ENCODE peak calls at places on chromosomes 16 and 17, in four cellular contexts. A, U, H and Y are unnamed samples.

GRCh38 chr16:53085539-53086450 is 31.0 kb downstream of the CHD9 start:
- DNase-seq in A (peak), U (peak), H (no peak), Y (no peak)

GRCh38 chr17:17859909-17860760 is 23.3 kb upstream of the SREBF1 start:
- DNase-seq in A (peak), U (peak), H (peak), Y (peak)

GRCh38 chr17:40451420-40451819 is 8.2 kb downstream of the IGFBP4 start:
- DNase-seq in A (peak), U (peak), H (no peak), Y (no peak)

GRCh38 chr17:57481901-57482300 is 225.6 kb downstream of the MSI2 start:
- DNase-seq in A (peak), U (peak), H (no peak), Y (no peak)

GRCh38 chr16:66167564-66168291 is 198.8 kb upstream of the CDH5 start:
- DNase-seq in A (no peak), U (peak), H (no peak), Y (no peak)

GRCh38 chr17:69997332-69997731 is 77.7 kb upstream of the KCNJ16 start:
- DNase-seq in A (peak), U (peak), H (no peak), Y (no peak)

GRCh38 chr16:28491970-28492474 is at the start of gene CLN3:
- DNase-seq in A (peak), U (peak), H (peak), Y (peak)

GRCh38 chr17:78993241-78993956 is 13.7 kb upstream of the LGALS3BP start:
- DNase-seq in A (peak), U (peak), H (peak), Y (peak)

GRCh38 chr17:50766222-50767023 is 895 bp downstream of the ANKRD40CL start:
- DNase-seq in A (no peak), U (no peak), H (no peak), Y (no peak)

GRCh38 chr17:75959046-75959838 is 18.4 kb upstream of the FBF1 start:
- DNase-seq in A (no peak), U (no peak), H (no peak), Y (no peak)

GRCh38 chr16:8950580-8951077 is 13.1 kb downstream of the USP7 start:
- DNase-seq in A (peak), U (peak), H (no peak), Y (no peak)

GRCh38 chr17:1829579-1830257 is at the start of the genes RPA1 and SMYD4:
- DNase-seq in A (peak), U (peak), H (peak), Y (peak)

GRCh38 chr17:19753661-19754463 is 5.8 kb upstream of the ALDH3A1 start:
- DNase-seq in A (peak), U (no peak), H (peak), Y (no peak)

GRCh38 chr17:39194089-39194984 is 3.1 kb downstream of the CACNB1 start:
- DNase-seq in A (peak), U (peak), H (no peak), Y (no peak)
- TF ChIP-seq CTCF in A (peak), U (peak), H (no peak), Y (peak)

DNA sequence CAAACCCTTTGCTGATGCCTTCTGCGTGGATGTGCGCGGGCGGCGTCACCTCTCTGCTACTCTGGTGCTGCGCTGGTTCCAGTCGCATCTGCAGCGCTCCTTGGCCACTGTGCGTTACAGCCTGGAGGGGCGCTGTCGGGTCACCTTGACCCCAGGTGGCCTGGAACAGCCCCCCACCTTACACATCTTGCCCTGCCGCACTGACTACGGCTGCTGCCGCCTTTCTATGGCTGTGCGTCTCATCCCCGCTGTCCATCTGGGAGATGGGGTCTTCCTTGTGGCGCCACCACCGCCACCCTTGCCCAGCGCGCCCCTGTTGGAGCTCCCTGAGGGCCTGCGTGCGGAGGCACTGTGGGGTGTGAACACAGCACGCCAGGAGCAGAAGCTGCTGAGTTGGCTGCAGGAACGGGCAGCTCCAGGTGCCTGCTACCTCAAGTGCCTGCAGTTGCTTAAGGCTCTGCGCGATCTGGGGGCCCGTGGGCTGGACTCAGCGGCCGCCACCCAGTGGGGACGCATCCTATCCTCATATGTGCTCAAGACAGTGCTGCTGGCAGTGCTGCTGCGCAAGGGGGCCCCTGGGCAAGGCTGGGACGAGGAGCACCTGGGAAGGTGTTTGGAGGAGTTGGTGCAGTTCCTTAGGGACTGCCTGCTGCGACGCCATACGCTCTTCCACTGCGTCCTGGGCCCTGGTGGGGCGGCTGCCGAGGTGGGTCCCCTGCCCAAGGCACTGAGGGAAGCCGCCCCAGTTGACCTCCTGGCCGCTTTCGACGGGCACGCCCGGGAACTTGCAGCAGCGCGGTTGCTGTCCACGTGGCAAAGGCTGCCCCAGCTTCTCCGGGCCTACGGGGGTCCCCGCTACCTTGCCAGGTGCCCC is 1.6 kb downstream of the ITPRIPL2 start:
- DNase-seq in A (no peak), U (no peak), H (peak), Y (no peak)
- TF ChIP-seq CTCF in A (peak), U (peak), H (no peak), Y (no peak)

GRCh38 chr16:17228708-17229055 is 242.1 kb downstream of the XYLT1 start:
- DNase-seq in A (no peak), U (no peak), H (no peak), Y (no peak)

GRCh38 chr16:17229131-17229530 is 241.6 kb downstream of the XYLT1 start:
- DNase-seq in A (no peak), U (no peak), H (no peak), Y (no peak)

GRCh38 chr16:17228048-17228707 is 242.6 kb downstream of the XYLT1 start:
- DNase-seq in A (no peak), U (no peak), H (no peak), Y (no peak)

GRCh38 chr16:17225551-17225950 is 245.2 kb downstream of the XYLT1 start:
- DNase-seq in A (peak), U (peak), H (no peak), Y (no peak)

GRCh38 chr16:17227278-17227677 is 243.5 kb downstream of the XYLT1 start:
- DNase-seq in A (no peak), U (no peak), H (no peak), Y (no peak)
- TF ChIP-seq CTCF in A (no peak), U (no peak), H (no peak), Y (no peak)

DNA sequence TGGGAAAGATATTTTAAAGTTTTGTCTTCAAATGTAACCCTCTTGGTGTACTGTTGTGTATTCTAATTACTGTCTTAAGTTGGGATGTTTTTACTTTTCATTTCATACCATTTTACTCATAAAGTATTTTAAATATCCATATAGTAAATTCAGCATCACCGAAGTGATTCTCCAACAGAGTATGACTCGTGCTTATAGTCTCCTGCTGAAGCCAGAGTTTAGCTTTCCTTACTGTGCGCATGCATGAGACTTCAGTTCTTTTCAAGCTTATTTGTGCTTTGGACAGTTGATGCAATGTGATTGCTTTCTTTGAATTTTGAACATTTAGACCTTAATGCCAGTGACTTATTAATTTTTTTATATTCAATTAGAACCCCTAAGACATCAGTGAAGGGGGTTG is 7.4 kb upstream of the VPS35L start:
- DNase-seq in A (no peak), U (no peak), H (no peak), Y (no peak)
- TF ChIP-seq CTCF in A (no peak), U (no peak), H (no peak), Y (no peak)

GRCh38 chr17:47012457-47012856 is 33.4 kb upstream of the RPRML start:
- DNase-seq in A (no peak), U (no peak), H (no peak), Y (no peak)

GRCh38 chr17:47004906-47005305 is 25.9 kb upstream of the RPRML start:
- DNase-seq in A (no peak), U (no peak), H (no peak), Y (no peak)

GRCh38 chr17:47013341-47013740 is 34.3 kb upstream of the RPRML start:
- DNase-seq in A (peak), U (no peak), H (no peak), Y (no peak)

GRCh38 chr17:47009759-47010594 is 30.9 kb upstream of the RPRML start:
- DNase-seq in A (no peak), U (no peak), H (no peak), Y (no peak)
- TF ChIP-seq CTCF in A (no peak), U (no peak), H (no peak), Y (no peak)

GRCh38 chr17:72502940-72503341 is 382.1 kb downstream of the SOX9 start:
- DNase-seq in A (peak), U (peak), H (no peak), Y (no peak)

GRCh38 chr17:72504783-72505182 is 384.0 kb downstream of the SOX9 start:
- DNase-seq in A (no peak), U (no peak), H (no peak), Y (no peak)

GRCh38 chr17:72501404-72502110 is 380.7 kb downstream of the SOX9 start:
- DNase-seq in A (no peak), U (no peak), H (peak), Y (no peak)

GRCh38 chr17:72503556-72503955 is 382.7 kb downstream of the SOX9 start:
- DNase-seq in A (no peak), U (no peak), H (no peak), Y (no peak)

GRCh38 chr17:72502111-72502939 is 381.5 kb downstream of the SOX9 start:
- DNase-seq in A (peak), U (peak), H (no peak), Y (no peak)
- TF ChIP-seq CTCF in A (no peak), U (no peak), H (no peak), Y (no peak)

GRCh38 chr16:5065368-5065767 is 388 bp downstream of the C16orf89 start:
- DNase-seq in A (no peak), U (no peak), H (no peak), Y (no peak)

GRCh38 chr16:5065813-5066212 is at the start of gene C16orf89:
- DNase-seq in A (no peak), U (no peak), H (peak), Y (no peak)

GRCh38 chr16:5064915-5065314 is 841 bp downstream of the C16orf89 start:
- DNase-seq in A (no peak), U (no peak), H (no peak), Y (no peak)

GRCh38 chr16:5062051-5062450 is 3.7 kb downstream of the C16orf89 start:
- DNase-seq in A (no peak), U (no peak), H (no peak), Y (no peak)

DNA sequence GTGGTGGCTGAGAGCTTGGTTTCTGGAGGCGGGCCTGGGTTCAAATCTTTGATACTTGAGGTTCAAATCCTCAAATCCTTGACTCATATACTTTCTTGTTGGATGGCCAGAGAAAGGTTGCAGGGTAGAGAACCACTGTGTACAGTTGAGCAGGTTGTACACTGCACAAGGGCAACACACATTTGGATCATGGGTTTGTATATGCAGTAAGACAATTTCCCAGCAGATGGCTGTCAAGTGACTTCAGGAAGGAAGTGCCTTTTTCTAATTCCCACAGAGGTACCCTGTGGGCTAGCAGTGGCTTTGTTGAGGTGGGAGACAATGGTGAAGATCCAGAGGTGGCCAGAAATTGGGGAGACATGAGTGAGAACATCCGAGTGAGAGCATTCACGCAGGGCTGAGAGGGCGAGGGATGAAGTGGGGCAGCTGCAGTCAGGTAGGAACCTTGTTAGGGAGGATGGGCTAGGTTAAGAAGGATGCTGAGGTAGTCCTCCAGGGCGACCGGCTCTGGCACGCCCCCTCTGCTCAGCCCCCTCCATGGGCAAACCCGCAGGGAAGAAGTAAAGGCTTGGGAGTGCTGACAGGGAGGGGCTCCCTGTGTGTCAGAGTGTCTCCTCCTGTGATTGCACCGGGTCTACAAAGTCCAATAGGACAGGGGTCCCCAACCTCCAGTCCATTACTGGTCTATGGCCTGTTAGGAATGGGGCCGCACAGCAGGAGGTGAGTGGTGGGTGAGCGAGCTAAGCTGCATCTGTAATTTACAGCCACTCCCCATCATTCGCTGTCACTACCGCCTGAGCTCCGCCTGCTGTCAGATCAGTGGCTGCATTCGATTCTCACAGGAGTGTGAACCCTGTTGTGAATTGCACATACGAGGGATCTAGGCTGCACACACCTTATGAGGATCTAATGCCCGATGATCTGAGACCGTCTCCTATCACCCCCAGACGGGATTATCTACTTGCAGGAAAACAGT is 2.7 kb downstream of the C16orf89 start:
- DNase-seq in A (no peak), U (no peak), H (no peak), Y (no peak)
- TF ChIP-seq CTCF in A (no peak), U (no peak), H (no peak), Y (no peak)

DNA sequence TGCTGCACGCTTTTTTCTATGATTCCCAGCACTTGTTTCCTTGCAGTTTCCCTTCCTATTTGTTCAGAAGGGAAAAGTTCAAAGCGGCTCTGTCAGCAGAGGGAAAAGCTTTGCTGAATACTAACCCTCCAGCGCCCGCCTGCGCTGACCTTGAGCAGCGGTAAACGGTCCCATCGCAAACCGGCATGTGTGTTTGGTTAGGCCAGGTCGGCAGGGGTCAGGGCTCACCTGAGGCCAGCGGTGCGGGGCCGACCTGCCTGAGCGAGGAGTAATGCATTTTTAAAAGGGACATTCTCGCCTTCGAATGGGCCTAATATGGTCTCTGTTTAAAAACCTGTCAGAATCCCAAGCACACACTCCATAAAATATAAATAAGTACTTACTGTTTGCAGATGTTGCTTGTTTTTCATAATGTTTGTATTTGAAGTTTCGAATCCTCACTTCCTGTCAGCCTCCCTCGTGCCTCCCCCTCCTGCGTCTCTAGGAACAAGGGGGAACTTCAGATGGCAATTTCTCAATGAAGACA is 110.1 kb downstream of the IRX3 start:
- DNase-seq in A (peak), U (no peak), H (no peak), Y (peak)
- TF ChIP-seq CTCF in A (peak), U (no peak), H (no peak), Y (no peak)